ENCODE peak calls at places on chromosomes 3 and 15, in ten cellular contexts. P, U, V, S, Q, T, O, M, A and G are unnamed samples.
A peak's percentile ranks its signal among the peaks of the same experiment; 100 is the strongest.

GRCh38 chr3:67109651-67110204 is 111.6 kb downstream of the KBTBD8 start:
- DNase-seq in P (no peak), U (no peak), V (no peak), S (no peak), Q (peak; percentile 31), T (peak; percentile 71), O (no peak), M (no peak), A (no peak), G (no peak)

GRCh38 chr3:157436583-157437300 is at the start of gene PTX3:
- DNase-seq in P (no peak), U (no peak), V (no peak), S (no peak), Q (peak; percentile 94), T (peak; percentile 95), O (no peak), M (peak; percentile 30), A (no peak), G (no peak)

GRCh38 chr3:156456771-156457224 is 98.1 kb downstream of the SSR3 start:
- DNase-seq in P (no peak), U (no peak), V (no peak), S (no peak), Q (no peak), T (no peak), O (no peak), M (no peak), A (no peak), G (no peak)

GRCh38 chr15:32641517-32642059 is at the start of gene SCG5:
- DNase-seq in P (peak; percentile 78), U (no peak), V (no peak), S (no peak), Q (no peak), T (peak; percentile 69), O (no peak), M (no peak), A (no peak), G (no peak)

GRCh38 chr15:29747837-29748417 is 74.3 kb downstream of the TJP1 start:
- DNase-seq in P (no peak), U (no peak), V (no peak), S (no peak), Q (no peak), T (peak; percentile 46), O (no peak), M (no peak), A (no peak), G (no peak)

GRCh38 chr3:16668776-16669545 is 63.7 kb upstream of the DAZL start:
- DNase-seq in P (no peak), U (no peak), V (no peak), S (no peak), Q (no peak), T (no peak), O (no peak), M (no peak), A (no peak), G (no peak)

GRCh38 chr15:66269326-66270090 is 16.0 kb upstream of the MEGF11 start:
- DNase-seq in P (no peak), U (no peak), V (no peak), S (no peak), Q (no peak), T (peak; percentile 56), O (no peak), M (peak; percentile 68), A (no peak), G (no peak)

GRCh38 chr3:122533931-122534334 is 19.2 kb upstream of the KPNA1 start:
- DNase-seq in P (no peak), U (no peak), V (no peak), S (no peak), Q (peak; percentile 57), T (peak; percentile 55), O (no peak), M (no peak), A (no peak), G (no peak)

GRCh38 chr3:117068301-117068700 is 358.7 kb downstream of the TUSC7 start:
- DNase-seq in P (no peak), U (no peak), V (no peak), S (no peak), Q (no peak), T (no peak), O (no peak), M (no peak), A (no peak), G (no peak)

GRCh38 chr3:100151024-100151707 is 36.9 kb upstream of the FILIP1L start:
- DNase-seq in P (no peak), U (no peak), V (no peak), S (no peak), Q (no peak), T (no peak), O (no peak), M (no peak), A (no peak), G (no peak)

GRCh38 chr3:149325581-149325980 is 7.9 kb downstream of the TM4SF18 start:
- DNase-seq in P (no peak), U (no peak), V (no peak), S (no peak), Q (no peak), T (no peak), O (no peak), M (no peak), A (no peak), G (no peak)

GRCh38 chr3:101926594-101927105 is 77.3 kb downstream of the NFKBIZ start:
- DNase-seq in P (no peak), U (no peak), V (no peak), S (no peak), Q (no peak), T (peak; percentile 61), O (no peak), M (no peak), A (no peak), G (no peak)

GRCh38 chr15:36221992-36222391 is 357.4 kb upstream of the CDIN1 start:
- DNase-seq in P (no peak), U (no peak), V (no peak), S (no peak), Q (no peak), T (no peak), O (no peak), M (no peak), A (no peak), G (no peak)

GRCh38 chr3:110419096-110419495 is 652.5 kb upstream of the NECTIN3 start:
- DNase-seq in P (no peak), U (no peak), V (no peak), S (no peak), Q (no peak), T (peak; percentile 5), O (no peak), M (no peak), A (no peak), G (no peak)

GRCh38 chr3:190038050-190038631 is 82.6 kb downstream of the P3H2 start:
- DNase-seq in P (no peak), U (no peak), V (no peak), S (no peak), Q (peak; percentile 53), T (peak; percentile 74), O (no peak), M (peak; percentile 54), A (no peak), G (no peak)

GRCh38 chr3:63969866-63970265 is 53.4 kb downstream of the PSMD6 start:
- DNase-seq in P (no peak), U (no peak), V (no peak), S (no peak), Q (no peak), T (no peak), O (no peak), M (no peak), A (no peak), G (no peak)

GRCh38 chr3:147354621-147355020 is 51.7 kb downstream of the ZIC4 start:
- DNase-seq in P (no peak), U (no peak), V (no peak), S (no peak), Q (no peak), T (no peak), O (no peak), M (no peak), A (no peak), G (no peak)

GRCh38 chr15:47516576-47517371 is 200.5 kb upstream of the SEMA6D start:
- DNase-seq in P (no peak), U (no peak), V (no peak), S (no peak), Q (peak; percentile 41), T (peak; percentile 32), O (no peak), M (no peak), A (no peak), G (no peak)

GRCh38 chr3:97464035-97464434 is 300.5 kb upstream of the ARL6 start:
- DNase-seq in P (no peak), U (no peak), V (no peak), S (no peak), Q (no peak), T (no peak), O (no peak), M (no peak), A (no peak), G (no peak)

GRCh38 chr3:135393898-135394525 is 571.5 kb upstream of the PPP2R3A start:
- DNase-seq in P (no peak), U (no peak), V (no peak), S (no peak), Q (no peak), T (no peak), O (no peak), M (no peak), A (no peak), G (no peak)

GRCh38 chr15:92733934-92734521 is 78.5 kb upstream of the FAM174B start:
- DNase-seq in P (peak; percentile 34), U (no peak), V (no peak), S (peak; percentile 11), Q (no peak), T (peak; percentile 71), O (no peak), M (no peak), A (no peak), G (no peak)

GRCh38 chr15:71810256-71811035 is at the start of gene NR2E3:
- DNase-seq in P (no peak), U (no peak), V (no peak), S (no peak), Q (no peak), T (no peak), O (no peak), M (no peak), A (no peak), G (peak; percentile 60)

GRCh38 chr3:194537732-194538247 is 51.0 kb upstream of the ATP13A3 start:
- DNase-seq in P (no peak), U (no peak), V (no peak), S (no peak), Q (peak; percentile 50), T (peak; percentile 71), O (no peak), M (no peak), A (no peak), G (no peak)

GRCh38 chr15:57552678-57553334 is 38.9 kb upstream of the MYZAP start:
- DNase-seq in P (no peak), U (no peak), V (no peak), S (no peak), Q (no peak), T (no peak), O (no peak), M (no peak), A (no peak), G (no peak)

GRCh38 chr3:59699648-59700320 is 650.0 kb upstream of the CFAP20DC start:
- DNase-seq in P (no peak), U (no peak), V (no peak), S (no peak), Q (no peak), T (no peak), O (no peak), M (no peak), A (no peak), G (no peak)

GRCh38 chr3:168839692-168840091 is 744.0 kb upstream of the GOLIM4 start:
- DNase-seq in P (no peak), U (no peak), V (no peak), S (no peak), Q (no peak), T (no peak), O (no peak), M (no peak), A (no peak), G (no peak)

GRCh38 chr3:198081421-198081844 is 121.4 kb downstream of the LMLN start:
- DNase-seq in P (peak; percentile 30), U (no peak), V (no peak), S (no peak), Q (no peak), T (no peak), O (no peak), M (no peak), A (no peak), G (no peak)

GRCh38 chr15:66947471-66947870 is 117.9 kb upstream of the SMAD3 start:
- DNase-seq in P (no peak), U (no peak), V (no peak), S (no peak), Q (no peak), T (no peak), O (no peak), M (no peak), A (no peak), G (no peak)